ENCODE peak calls at places on chromosomes 16 and 17, in five cellular contexts. J is A549, Z is stomach, B is fibroblast of pulmonary artery, K is AG04450. M is an unnamed sample.

GRCh38 chr16:15897834-15898254 is 9.4 kb upstream of the CEP20 start:
- DNase-seq in J (no peak), Z (no peak), B (no peak), K (no peak), M (peak; percentile 29)

GRCh38 chr16:27795992-27796614 is 246.2 kb downstream of the KATNIP start:
- DNase-seq in J (peak; percentile 28), Z (peak; percentile 40), B (peak; percentile 56), K (no peak), M (peak; percentile 45)

GRCh38 chr16:58222532-58223316 is 24.8 kb upstream of the CSNK2A2 start:
- DNase-seq in J (peak; percentile 19), Z (no peak), B (peak; percentile 13), K (no peak), M (peak; percentile 9)

GRCh38 chr16:30722443-30722842 is 23.5 kb downstream of the SRCAP start:
- DNase-seq in J (no peak), Z (no peak), B (no peak), K (no peak), M (no peak)

GRCh38 chr16:57585051-57585687 is 42.7 kb downstream of the ADGRG5 start:
- DNase-seq in J (no peak), Z (no peak), B (no peak), K (no peak), M (no peak)

GRCh38 chr17:73750975-73751374 is 106.7 kb upstream of the SDK2 start:
- DNase-seq in J (no peak), Z (peak; percentile 37), B (no peak), K (no peak), M (no peak)

GRCh38 chr17:45320349-45320930 is 3.6 kb upstream of the MAP3K14 start:
- DNase-seq in J (peak; percentile 75), Z (no peak), B (no peak), K (no peak), M (peak; percentile 82)

GRCh38 chr16:58127634-58128033 is 1.5 kb downstream of the CFAP20 start:
- DNase-seq in J (no peak), Z (no peak), B (no peak), K (no peak), M (peak; percentile 20)

GRCh38 chr17:31802502-31802901 is 56.5 kb downstream of the COPRS start:
- DNase-seq in J (peak; percentile 54), Z (no peak), B (peak; percentile 11), K (no peak), M (no peak)

GRCh38 chr16:55682086-55682485 is 26.3 kb downstream of the SLC6A2 start:
- DNase-seq in J (no peak), Z (no peak), B (no peak), K (no peak), M (no peak)

GRCh38 chr17:82107341-82107860 is 9.4 kb upstream of the FASN start:
- DNase-seq in J (peak; percentile 59), Z (no peak), B (no peak), K (no peak), M (no peak)

DNA sequence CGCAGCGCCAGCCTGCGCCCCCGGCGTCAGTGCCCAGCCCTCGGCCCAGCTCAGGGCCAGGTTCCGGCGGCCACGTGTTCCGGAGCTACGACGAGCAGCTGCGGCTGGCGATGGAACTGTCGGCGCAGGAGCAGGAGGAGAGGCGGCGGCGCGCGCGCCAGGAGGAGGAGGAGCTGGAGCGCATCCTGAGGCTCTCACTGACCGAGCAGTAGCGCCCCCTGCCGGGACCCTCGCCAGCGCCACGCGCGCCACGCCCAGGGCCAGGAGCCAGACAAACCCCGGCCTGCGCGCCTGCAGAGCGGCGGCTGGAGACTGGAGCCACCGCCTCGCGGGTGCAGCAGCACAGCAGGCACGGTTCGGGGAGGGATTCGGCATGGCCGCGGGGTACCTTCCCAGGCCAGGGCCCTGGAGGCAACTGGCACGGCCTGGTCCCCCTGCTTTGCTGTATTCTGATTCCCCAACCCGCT is 9.3 kb downstream of the CORO6 start:
- DNase-seq in J (peak; percentile 93), Z (peak; percentile 93), B (peak; percentile 88), K (no peak), M (peak; percentile 83)
- TF ChIP-seq CTCF in J (peak; percentile 87), Z (no peak), B (peak; percentile 46), K (peak; percentile 58), M (peak; percentile 68)

GRCh38 chr17:7232114-7232513 is 2.2 kb downstream of the DVL2 start:
- DNase-seq in J (no peak), Z (no peak), B (no peak), K (no peak), M (no peak)
- H3K4me3 ChIP-seq in J (no peak overlapping the region), Z (peak overlapping the region; percentile 99), B (peak overlapping the region; percentile 91), K (peak overlapping the region; percentile 88), M (peak overlapping the region; percentile 55)

GRCh38 chr16:21501869-21502667 is 97.3 kb upstream of the METTL9 start:
- DNase-seq in J (peak; percentile 97), Z (peak; percentile 95), B (peak; percentile 96), K (peak; percentile 82), M (peak; percentile 96)
- TF ChIP-seq CTCF in J (no peak), Z (no peak), B (no peak), K (no peak), M (no peak)

GRCh38 chr16:79083879-79084278 is 516.7 kb downstream of the MAF start:
- DNase-seq in J (no peak), Z (no peak), B (no peak), K (no peak), M (no peak)
- H3K4me3 ChIP-seq in J (no peak overlapping the region), Z (no peak overlapping the region), B (no peak overlapping the region), K (no peak overlapping the region), M (no peak overlapping the region)

GRCh38 chr17:80539022-80539421 is 5.6 kb upstream of the RPTOR start:
- DNase-seq in J (peak; percentile 34), Z (no peak), B (no peak), K (no peak), M (no peak)
- TF ChIP-seq CTCF in J (no peak), Z (no peak), B (no peak), K (no peak), M (no peak)

GRCh38 chr16:75252049-75252864 is 833 bp upstream of the BCAR1 start:
- DNase-seq in J (no peak), Z (no peak), B (no peak), K (no peak), M (no peak)
- H3K4me3 ChIP-seq in J (peak overlapping the region; percentile 74), Z (peak overlapping the region; percentile 80), B (peak overlapping the region; percentile 2), K (peak overlapping the region; percentile 3), M (peak overlapping the region; percentile 38)

DNA sequence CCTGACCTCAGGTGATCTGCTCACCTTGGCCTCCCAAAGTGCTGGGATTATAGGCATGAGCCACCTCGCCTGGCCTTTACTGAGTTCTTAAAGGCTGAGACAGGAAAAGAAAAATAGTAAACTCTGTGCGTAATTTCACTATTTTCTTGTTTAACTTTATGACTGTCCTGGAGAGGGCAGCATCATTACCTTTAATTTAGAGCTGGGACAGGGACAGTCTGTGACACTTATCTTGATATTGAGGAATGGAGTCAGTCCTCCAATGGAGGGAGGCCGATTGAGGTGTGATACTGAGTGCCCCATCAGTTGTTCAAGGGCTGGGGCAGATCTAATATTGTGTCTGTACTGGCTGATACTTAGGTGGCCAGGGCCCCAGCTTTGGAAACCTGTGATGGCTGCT is 21.5 kb upstream of the SPN start:
- DNase-seq in J (no peak), Z (no peak), B (no peak), K (no peak), M (no peak)
- TF ChIP-seq CTCF in J (peak; percentile 16), Z (no peak), B (no peak), K (no peak), M (no peak)

DNA sequence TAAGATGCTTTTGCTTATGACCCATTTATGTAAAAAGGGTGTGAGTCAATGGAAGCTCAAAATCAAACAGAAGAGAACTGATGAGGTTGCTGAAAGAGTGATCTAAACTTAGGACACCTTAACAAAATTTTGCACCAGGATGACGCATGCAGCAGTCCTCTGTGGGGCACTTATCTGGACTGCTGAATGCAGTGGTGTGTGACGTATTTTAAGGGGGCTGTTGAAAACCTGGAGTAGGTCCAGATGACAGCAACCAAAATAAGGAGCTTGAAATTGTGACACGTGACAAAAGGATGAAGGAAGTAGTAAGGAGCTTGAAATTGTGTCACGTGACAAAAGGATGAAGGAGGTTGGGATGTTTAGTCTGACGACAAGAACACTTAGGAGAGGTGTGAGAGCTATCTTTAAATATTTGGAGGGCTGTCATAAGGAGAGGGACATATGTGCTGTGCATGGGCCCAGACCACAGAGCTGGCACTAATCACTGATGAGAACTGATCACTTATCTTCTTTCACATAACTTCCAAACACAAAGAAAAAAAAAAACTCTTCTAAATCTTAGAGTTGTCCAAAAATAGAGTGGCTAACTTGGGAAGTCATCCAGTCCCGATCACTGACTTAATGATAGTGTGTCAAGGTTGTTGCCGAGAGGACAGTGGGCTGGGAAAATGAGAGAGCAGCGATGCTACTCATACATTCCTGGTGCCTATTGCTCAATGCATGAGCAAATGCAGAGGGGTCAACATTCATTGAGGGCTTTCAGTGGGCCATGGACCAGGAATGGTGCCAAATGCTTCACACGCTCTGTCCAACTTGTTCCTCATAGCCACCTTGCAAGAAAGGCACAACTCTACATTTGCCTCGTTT is 264.2 kb upstream of the ZFHX3 start:
- DNase-seq in J (no peak), Z (no peak), B (no peak), K (no peak), M (no peak)
- H3K4me3 ChIP-seq in J (no peak overlapping the region), Z (no peak overlapping the region), B (no peak overlapping the region), K (no peak overlapping the region), M (no peak overlapping the region)

M was measured in fibroblast of the aortic adventitia.